ENCODE peak calls at places on chromosomes 4 and X, in seven cellular contexts. Z, S, H, Q, L, P and D are unnamed samples.

GRCh38 chrX:104488811-104489210 is 77.2 kb upstream of the IL1RAPL2 start:
- DNase-seq in Z (no peak), S (no peak), H (no peak), Q (no peak), L (no peak), P (no peak), D (no peak)

GRCh38 chr4:128322986-128323385 is 35.4 kb upstream of the PGRMC2 start:
- DNase-seq in Z (no peak), S (no peak), H (no peak), Q (peak; percentile 94), L (no peak), P (no peak), D (peak; percentile 81)

GRCh38 chrX:154729439-154729838 is 21.4 kb downstream of the GAB3 start:
- DNase-seq in Z (no peak), S (no peak), H (no peak), Q (no peak), L (no peak), P (no peak), D (no peak)

GRCh38 chr4:23388699-23389395 is 501.0 kb downstream of the PPARGC1A start:
- DNase-seq in Z (no peak), S (no peak), H (no peak), Q (no peak), L (no peak), P (no peak), D (no peak)

GRCh38 chrX:18424482-18425198 is 768 bp upstream of the CDKL5 start:
- DNase-seq in Z (peak; percentile 4), S (no peak), H (peak; percentile 27), Q (no peak), L (no peak), P (peak; percentile 12), D (no peak)

GRCh38 chrX:16087081-16087480 is 36.3 kb upstream of the GRPR start:
- DNase-seq in Z (no peak), S (no peak), H (no peak), Q (no peak), L (no peak), P (no peak), D (no peak)

GRCh38 chrX:1596676-1597344 is 5.4 kb downstream of the AKAP17A start:
- DNase-seq in Z (no peak), S (no peak), H (no peak), Q (no peak), L (no peak), P (no peak), D (no peak)

GRCh38 chr4:139745111-139745639 is 79.6 kb downstream of the MGST2 start:
- DNase-seq in Z (no peak), S (no peak), H (no peak), Q (no peak), L (no peak), P (no peak), D (no peak)

GRCh38 chr4:175560628-175561027 is 251.4 kb downstream of the GPM6A start:
- DNase-seq in Z (peak; percentile 73), S (no peak), H (no peak), Q (no peak), L (no peak), P (no peak), D (peak; percentile 2)